ENCODE peak calls at places on chromosome X, in ten cellular contexts. U is stomach, E is pancreas, W is left lung, M is endodermal cell, P is gastrocnemius medialis, A is AG10803, B is OCI-LY7, V is A549, Q is ovary. I is an unnamed sample.
A peak's percentile ranks its signal among the peaks of the same experiment; 100 is the strongest.

GRCh38 chrX:69290327-69290726 is 125.1 kb upstream of the PJA1 start:
- DNase-seq in U (no peak), M (no peak), P (no peak), B (no peak), Q (no peak), V (no peak), A (no peak), W (no peak), E (no peak), I (no peak)

GRCh38 chrX:119698835-119699234 is 5.9 kb upstream of the SEPTIN6 start:
- DNase-seq in E (no peak), A (peak; percentile 82), M (peak; percentile 69), U (no peak), W (no peak), Q (no peak), B (peak; percentile 60), V (peak; percentile 70), P (no peak), I (no peak)

GRCh38 chrX:130625381-130625780 is 223.6 kb downstream of the RBMX2 start:
- DNase-seq in V (no peak), A (no peak), M (no peak), P (no peak), E (no peak), B (no peak), U (no peak), W (no peak), Q (no peak), I (no peak)

GRCh38 chrX:20665441-20665840 is 398.7 kb upstream of the RPS6KA3 start:
- DNase-seq in U (no peak), A (peak; percentile 79), P (no peak), B (no peak), M (no peak), Q (no peak), V (no peak), W (no peak), E (no peak), I (no peak)

GRCh38 chrX:56232221-56233082 is at the start of gene KLF8:
- DNase-seq in E (peak; percentile 66), V (no peak), M (peak; percentile 86), P (peak; percentile 48), Q (peak; percentile 59), W (peak; percentile 74), A (no peak), U (peak; percentile 44), B (no peak), I (peak; percentile 35)

GRCh38 chrX:6679550-6679949 is 144.6 kb upstream of the VCX3A start:
- DNase-seq in Q (no peak), M (no peak), V (no peak), W (no peak), B (no peak), P (no peak), E (no peak), A (no peak), U (no peak), I (no peak)

GRCh38 chrX:3141031-3141430 is 99.8 kb downstream of the ARSF start:
- DNase-seq in A (peak; percentile 40), W (no peak), Q (no peak), B (no peak), V (no peak), E (no peak), U (no peak), M (no peak), P (no peak), I (no peak)

GRCh38 chrX:154432210-154432609 is 3.7 kb downstream of the ATP6AP1 start:
- DNase-seq in E (no peak), W (no peak), P (no peak), M (no peak), U (no peak), Q (no peak), B (no peak), V (no peak), A (no peak), I (no peak)

GRCh38 chrX:119406739-119407138 is 7.6 kb downstream of the SLC25A43 start:
- DNase-seq in A (peak; percentile 22), U (no peak), M (no peak), P (no peak), Q (no peak), W (no peak), V (no peak), B (no peak), E (no peak), I (no peak)

GRCh38 chrX:292900-293897 is 12.0 kb downstream of the PLCXD1 start:
- DNase-seq in E (no peak), W (peak; percentile 68), B (no peak), V (no peak), Q (peak; percentile 19), M (no peak), P (peak; percentile 9), U (peak; percentile 22), A (no peak), I (no peak)

GRCh38 chrX:45274576-45274975 is 73.9 kb upstream of the DIPK2B start:
- DNase-seq in V (no peak), W (no peak), U (no peak), A (peak; percentile 6), B (no peak), Q (no peak), E (no peak), M (no peak), P (no peak), I (no peak)

GRCh38 chrX:9471571-9471985 is 6.7 kb downstream of the TBL1X start:
- DNase-seq in M (no peak), Q (no peak), A (no peak), W (no peak), U (no peak), B (no peak), E (no peak), P (no peak), V (no peak), I (no peak)

GRCh38 chrX:19566359-19567141 is 51.2 kb upstream of the MAP3K15 start:
- DNase-seq in Q (no peak), U (no peak), B (peak; percentile 87), V (no peak), M (no peak), A (peak; percentile 55), E (no peak), P (no peak), W (no peak), I (no peak)

GRCh38 chrX:8704184-8704583 is 27.8 kb downstream of the ANOS1 start:
- DNase-seq in U (no peak), V (no peak), W (no peak), M (no peak), Q (no peak), E (no peak), P (no peak), B (no peak), A (no peak), I (no peak)

GRCh38 chrX:40107291-40108083 is 9.7 kb upstream of the BCOR start:
- DNase-seq in V (peak; percentile 33), E (peak; percentile 82), A (no peak), Q (peak; percentile 46), W (peak; percentile 91), M (peak; percentile 90), U (peak; percentile 71), B (no peak), P (peak; percentile 71), I (peak; percentile 80)
- H3K4me3 ChIP-seq in V (peak overlapping the region; percentile 75), E (peak overlapping the region; percentile 47), A (no peak overlapping the region), Q (peak overlapping the region; percentile 48), W (peak overlapping the region; percentile 47), M (peak overlapping the region; percentile 77), U (peak overlapping the region; percentile 53), B (peak overlapping the region; percentile 76), P (peak overlapping the region; percentile 64), I (peak overlapping the region; percentile 57)

GRCh38 chrX:150697641-150698040 is 4.4 kb downstream of the MTMR1 start:
- DNase-seq in W (no peak), M (no peak), U (no peak), Q (no peak), E (no peak), A (no peak), B (peak; percentile 24), V (no peak), P (no peak), I (no peak)
- TF ChIP-seq CTCF in W (no peak), M (no peak), U (no peak), Q (no peak), E (no peak), A (no peak), B (no peak), V (no peak), P (no peak), I (no peak)

GRCh38 chrX:48477960-48478755 is 2.2 kb downstream of the FTSJ1 start:
- DNase-seq in A (no peak), V (no peak), U (no peak), P (no peak), E (no peak), B (no peak), Q (no peak), M (no peak), W (no peak), I (no peak)
- H3K4me3 ChIP-seq in A (no peak overlapping the region), V (no peak overlapping the region), U (no peak overlapping the region), P (no peak overlapping the region), E (no peak overlapping the region), B (no peak overlapping the region), Q (no peak overlapping the region), M (peak overlapping the region; percentile 92), W (no peak overlapping the region), I (no peak overlapping the region)

DNA sequence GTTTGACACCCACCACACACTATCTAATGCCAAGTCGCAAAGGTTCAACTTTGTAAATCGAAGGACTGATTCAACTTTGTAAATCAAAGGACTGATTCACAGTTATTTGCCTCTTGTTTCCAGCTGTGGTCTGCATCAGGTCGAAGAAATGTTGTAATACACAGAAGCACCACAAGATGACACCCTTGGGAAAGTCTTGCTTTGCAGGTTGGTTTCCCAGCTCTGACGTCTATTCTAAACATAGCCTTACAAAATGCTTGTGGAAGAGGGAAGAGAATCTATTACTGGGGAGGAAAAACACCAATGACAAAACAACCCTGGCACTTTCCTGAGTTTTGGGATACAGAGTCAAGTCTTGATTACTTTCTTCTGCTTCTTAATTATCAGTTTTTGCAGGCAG is 35.3 kb downstream of the SUPT20HL1 start:
- DNase-seq in B (peak; percentile 60), Q (no peak), V (peak; percentile 57), P (peak; percentile 16), A (peak; percentile 62), E (no peak), W (no peak), M (peak; percentile 84), U (peak; percentile 31), I (peak; percentile 62)
- TF ChIP-seq CTCF in B (peak; percentile 81), Q (peak; percentile 85), V (peak; percentile 79), P (peak; percentile 65), A (peak; percentile 77), E (peak; percentile 70), W (peak; percentile 52), M (peak; percentile 92), U (peak; percentile 66), I (peak; percentile 77)

GRCh38 chrX:43880439-43880838 is 1.8 kb downstream of the MAOB start:
- DNase-seq in Q (no peak), B (no peak), V (no peak), U (no peak), W (no peak), M (no peak), E (no peak), P (no peak), A (no peak), I (no peak)
- H3K4me3 ChIP-seq in Q (no peak overlapping the region), B (no peak overlapping the region), V (no peak overlapping the region), U (no peak overlapping the region), W (no peak overlapping the region), M (no peak overlapping the region), E (no peak overlapping the region), P (peak overlapping the region; percentile 68), A (no peak overlapping the region), I (no peak overlapping the region)